ENCODE peak calls at places on chromosomes 16 and 17, in four cellular contexts. W is ascending aorta, M is H54, J is iris pigment epithelial cell. C is an unnamed sample.

GRCh38 chr17:73232587-73233373 is 28.9 kb downstream of the CPSF4L start:
- DNase-seq in J (peak), M (peak), W (peak), C (no peak)

GRCh38 chr17:73350864-73351263 is 39.1 kb upstream of the CDC42EP4 start:
- DNase-seq in J (no peak), M (no peak), W (no peak), C (no peak)

GRCh38 chr16:75326333-75326732 is 74.9 kb upstream of the BCAR1 start:
- DNase-seq in M (no peak), J (no peak), W (no peak), C (no peak)

GRCh38 chr16:54926166-54926838 is 4.4 kb upstream of the IRX5 start:
- DNase-seq in J (peak), W (no peak), M (no peak), C (no peak)

GRCh38 chr16:75479421-75479990 is 15.0 kb upstream of the TMEM170A start:
- DNase-seq in J (no peak), M (no peak), W (no peak), C (no peak)

GRCh38 chr16:25020112-25020591 is 5.0 kb upstream of the ARHGAP17 start:
- DNase-seq in W (no peak), M (no peak), J (no peak), C (no peak)

GRCh38 chr16:53080345-53081031 is 25.7 kb downstream of the CHD9 start:
- DNase-seq in J (peak), M (peak), W (peak), C (no peak)

GRCh38 chr17:67829331-67829730 is 4.0 kb downstream of the BPTF start:
- DNase-seq in M (no peak), J (no peak), W (no peak), C (no peak)

GRCh38 chr16:14608111-14608566 is 21.9 kb downstream of the PARN start:
- DNase-seq in M (no peak), W (no peak), J (no peak), C (no peak)

GRCh38 chr16:11202260-11203091 is 53.5 kb downstream of the SOCS1 start:
- DNase-seq in J (peak), W (no peak), M (no peak), C (no peak)

GRCh38 chr17:76151896-76152454 is 10.9 kb upstream of the FOXJ1 start:
- DNase-seq in M (no peak), J (no peak), W (no peak), C (no peak)

GRCh38 chr16:13519871-13520270 is 400.1 kb upstream of the ERCC4 start:
- DNase-seq in M (no peak), W (no peak), J (no peak), C (no peak)

C was measured in NCI-H460.